ENCODE peak calls at places on chromosomes 6 and 20, in seven cellular contexts. N is left lung, X is GM20000, F is B cell, K is esophagus squamous epithelium, S is T-cell, O is NCI-H774. J is an unnamed sample.

GRCh38 chr6:16519265-16520242 is 241.7 kb downstream of the ATXN1 start:
- DNase-seq in X (no peak), O (peak; percentile 1), F (no peak), K (no peak), N (no peak), S (no peak), J (no peak)

GRCh38 chr6:143823463-143824006 is 19.6 kb upstream of the LTV1 start:
- DNase-seq in X (no peak), F (no peak), N (no peak), O (no peak), K (no peak), S (no peak), J (no peak)

GRCh38 chr20:44644384-44645131 is 6.9 kb downstream of the ADA start:
- DNase-seq in K (no peak), O (no peak), F (peak; percentile 12), N (no peak), X (peak; percentile 49), S (peak; percentile 23), J (no peak)

GRCh38 chr6:94270040-94270689 is 850.8 kb upstream of the EPHA7 start:
- DNase-seq in N (peak; percentile 19), X (no peak), S (no peak), F (no peak), K (no peak), O (peak; percentile 33), J (no peak)

GRCh38 chr6:129643968-129644367 is 66.0 kb downstream of the ARHGAP18 start:
- DNase-seq in X (no peak), N (no peak), F (no peak), O (no peak), K (no peak), S (no peak), J (no peak)

GRCh38 chr6:46990031-46990644 is 52.0 kb downstream of the ADGRF1 start:
- DNase-seq in N (peak; percentile 10), F (no peak), O (no peak), K (no peak), S (no peak), X (no peak), J (no peak)

GRCh38 chr20:49870261-49870660 is 45.1 kb downstream of the SPATA2 start:
- DNase-seq in N (peak; percentile 3), K (no peak), S (no peak), F (no peak), O (no peak), X (no peak), J (no peak)

GRCh38 chr6:158768396-158768795 is 50.8 kb downstream of the EZR start:
- DNase-seq in S (no peak), N (no peak), O (no peak), F (no peak), K (no peak), X (no peak), J (no peak)

GRCh38 chr20:44650777-44651493 is 564 bp downstream of the ADA start:
- DNase-seq in O (no peak), K (no peak), N (peak; percentile 57), X (peak; percentile 36), F (no peak), S (peak; percentile 22), J (no peak)

GRCh38 chr6:166739655-166740318 is 112.7 kb upstream of the RPS6KA2 start:
- DNase-seq in O (no peak), F (no peak), K (no peak), X (no peak), S (no peak), N (no peak), J (no peak)

GRCh38 chr20:58439974-58440767 is 51.1 kb downstream of the VAPB start:
- DNase-seq in X (no peak), N (no peak), O (no peak), K (no peak), F (no peak), S (no peak), J (no peak)

GRCh38 chr20:5654557-5654956 is 95.6 kb upstream of the SHLD1 start:
- DNase-seq in K (no peak), S (no peak), X (no peak), F (no peak), O (peak; percentile 19), N (no peak), J (no peak)

GRCh38 chr20:43508106-43508505 is 609 bp downstream of the L3MBTL1 start:
- DNase-seq in F (peak; percentile 38), O (no peak), X (no peak), S (no peak), N (peak; percentile 81), K (no peak), J (no peak)

GRCh38 chr6:72031471-72031870 is 145.1 kb downstream of the RIMS1 start:
- DNase-seq in S (no peak), F (no peak), O (no peak), N (no peak), K (no peak), X (no peak), J (no peak)

GRCh38 chr6:169986848-169987498 is 235.6 kb downstream of the ERMARD start:
- DNase-seq in X (no peak), O (no peak), F (no peak), N (no peak), S (no peak), K (no peak), J (no peak)

GRCh38 chr6:37972994-37973757 is 153.6 kb downstream of the ZFAND3 start:
- DNase-seq in N (no peak), F (no peak), K (no peak), X (no peak), S (no peak), O (no peak), J (no peak)

GRCh38 chr6:111942561-111942960 is 69.3 kb upstream of the FYN start:
- DNase-seq in K (no peak), X (no peak), N (no peak), S (no peak), F (no peak), O (no peak), J (no peak)

GRCh38 chr20:23084845-23085355 is 1.2 kb downstream of the CD93 start:
- DNase-seq in O (no peak), F (no peak), X (no peak), S (no peak), N (no peak), K (no peak), J (no peak)

GRCh38 chr20:37919389-37920040 is 16.6 kb downstream of the VSTM2L start:
- DNase-seq in K (no peak), S (no peak), O (no peak), F (no peak), N (no peak), X (no peak), J (no peak)

GRCh38 chr6:14373648-14374437 is 256.3 kb downstream of the CD83 start:
- DNase-seq in S (no peak), O (no peak), N (no peak), K (no peak), X (no peak), F (no peak), J (no peak)

GRCh38 chr6:107125771-107126170 is 10.5 kb upstream of the BEND3 start:
- DNase-seq in N (no peak), K (no peak), F (no peak), X (no peak), O (no peak), S (no peak), J (no peak)

GRCh38 chr6:41935685-41936072 is 5.9 kb downstream of the CCND3 start:
- DNase-seq in O (no peak), F (no peak), N (no peak), S (no peak), K (no peak), X (no peak), J (no peak)

GRCh38 chr20:40744494-40745175 is 55.6 kb upstream of the MAFB start:
- DNase-seq in F (no peak), K (no peak), N (no peak), S (no peak), O (no peak), X (no peak), J (no peak)

GRCh38 chr20:46364670-46365482 is 41.5 kb downstream of the ELMO2 start:
- DNase-seq in X (no peak), S (no peak), K (no peak), O (no peak), N (no peak), F (no peak), J (no peak)

GRCh38 chr6:32137454-32137853 is 7.4 kb upstream of the FKBPL start:
- DNase-seq in K (no peak), O (no peak), S (no peak), X (no peak), N (no peak), F (no peak), J (no peak)

GRCh38 chr6:110799655-110800054 is 15.6 kb downstream of the CDK19 start:
- DNase-seq in N (no peak), O (no peak), K (no peak), S (no peak), X (no peak), F (no peak), J (no peak)

GRCh38 chr20:23255658-23256385 is 94.8 kb upstream of the NXT1 start:
- DNase-seq in N (no peak), K (no peak), O (no peak), S (no peak), F (no peak), X (no peak), J (no peak)

GRCh38 chr6:131948221-131948661 is 2.9 kb downstream of the CCN2 start:
- DNase-seq in N (no peak), F (no peak), O (no peak), X (no peak), S (no peak), K (no peak), J (no peak)

GRCh38 chr20:17498181-17498580 is 33.0 kb downstream of the BFSP1 start:
- DNase-seq in S (no peak), K (no peak), X (no peak), O (no peak), F (no peak), N (no peak), J (no peak)

J was measured in D721Med.